ENCODE peak calls at places on chromosomes 5 and 9, in seven cellular contexts. One of them, this sample, is unnamed.
A peak's percentile ranks its signal among the peaks of the same experiment; 100 is the strongest.

GRCh38 chr9:14353222-14354056 is 39.5 kb upstream of the NFIB start:
- DNase-seq in HT-29: peak; percentile 87
- DNase-seq in CD4-positive, alpha-beta memory T cell: peak; percentile 49
- DNase-seq in effector CD8-positive, alpha-beta T cell: peak; percentile 18
- DNase-seq in germinal center: peak; percentile 68
- DNase-seq in NCI-H1092: peak; percentile 87
- DNase-seq in NAMALWA: peak; percentile 81
- DNase-seq in this sample: peak; percentile 78

GRCh38 chr5:132952829-132953228 is 10.6 kb downstream of the AFF4 start:
- DNase-seq in HT-29: no peak
- DNase-seq in CD4-positive, alpha-beta memory T cell: no peak
- DNase-seq in effector CD8-positive, alpha-beta T cell: no peak
- DNase-seq in germinal center: no peak
- DNase-seq in NCI-H1092: no peak
- DNase-seq in NAMALWA: no peak
- DNase-seq in this sample: no peak

GRCh38 chr5:97644896-97645295 is 461.8 kb upstream of the RIOK2 start:
- DNase-seq in HT-29: no peak
- DNase-seq in CD4-positive, alpha-beta memory T cell: no peak
- DNase-seq in effector CD8-positive, alpha-beta T cell: no peak
- DNase-seq in germinal center: no peak
- DNase-seq in NCI-H1092: no peak
- DNase-seq in NAMALWA: no peak
- DNase-seq in this sample: no peak

GRCh38 chr5:143887901-143888648 is 76.1 kb downstream of the HMHB1 start:
- DNase-seq in HT-29: no peak
- DNase-seq in CD4-positive, alpha-beta memory T cell: no peak
- DNase-seq in effector CD8-positive, alpha-beta T cell: no peak
- DNase-seq in germinal center: no peak
- DNase-seq in NCI-H1092: no peak
- DNase-seq in NAMALWA: no peak
- DNase-seq in this sample: no peak

GRCh38 chr9:22813520-22813919 is 366.9 kb downstream of the DMRTA1 start:
- DNase-seq in HT-29: peak; percentile 36
- DNase-seq in CD4-positive, alpha-beta memory T cell: no peak
- DNase-seq in effector CD8-positive, alpha-beta T cell: no peak
- DNase-seq in germinal center: no peak
- DNase-seq in NCI-H1092: peak; percentile 50
- DNase-seq in NAMALWA: peak; percentile 37
- DNase-seq in this sample: no peak

GRCh38 chr5:137582218-137582617 is 83.1 kb upstream of the SPOCK1 start:
- DNase-seq in HT-29: no peak
- DNase-seq in CD4-positive, alpha-beta memory T cell: no peak
- DNase-seq in effector CD8-positive, alpha-beta T cell: no peak
- DNase-seq in germinal center: no peak
- DNase-seq in NCI-H1092: no peak
- DNase-seq in NAMALWA: no peak
- DNase-seq in this sample: no peak

GRCh38 chr9:124054671-124055212 is 43.2 kb downstream of the LHX2 start:
- DNase-seq in HT-29: no peak
- DNase-seq in CD4-positive, alpha-beta memory T cell: no peak
- DNase-seq in effector CD8-positive, alpha-beta T cell: no peak
- DNase-seq in germinal center: no peak
- DNase-seq in NCI-H1092: peak; percentile 41
- DNase-seq in NAMALWA: no peak
- DNase-seq in this sample: peak; percentile 80

GRCh38 chr5:90161399-90161798 is 248.2 kb downstream of the CETN3 start:
- DNase-seq in HT-29: peak; percentile 55
- DNase-seq in CD4-positive, alpha-beta memory T cell: no peak
- DNase-seq in effector CD8-positive, alpha-beta T cell: no peak
- DNase-seq in germinal center: peak; percentile 8
- DNase-seq in NCI-H1092: no peak
- DNase-seq in NAMALWA: peak; percentile 34
- DNase-seq in this sample: peak; percentile 79

GRCh38 chr9:135224286-135224871 is 136.9 kb downstream of the OLFM1 start:
- DNase-seq in HT-29: no peak
- DNase-seq in CD4-positive, alpha-beta memory T cell: no peak
- DNase-seq in effector CD8-positive, alpha-beta T cell: no peak
- DNase-seq in germinal center: no peak
- DNase-seq in NCI-H1092: no peak
- DNase-seq in NAMALWA: no peak
- DNase-seq in this sample: no peak

GRCh38 chr5:84130006-84130580 is 254.6 kb downstream of the EDIL3 start:
- DNase-seq in HT-29: peak; percentile 13
- DNase-seq in CD4-positive, alpha-beta memory T cell: no peak
- DNase-seq in effector CD8-positive, alpha-beta T cell: no peak
- DNase-seq in germinal center: no peak
- DNase-seq in NCI-H1092: no peak
- DNase-seq in NAMALWA: no peak
- DNase-seq in this sample: peak; percentile 97

GRCh38 chr5:68680376-68680775 is 413.4 kb upstream of the SLC30A5 start:
- DNase-seq in HT-29: no peak
- DNase-seq in CD4-positive, alpha-beta memory T cell: no peak
- DNase-seq in effector CD8-positive, alpha-beta T cell: no peak
- DNase-seq in germinal center: no peak
- DNase-seq in NCI-H1092: no peak
- DNase-seq in NAMALWA: no peak
- DNase-seq in this sample: no peak

GRCh38 chr5:119328753-119329602 is 26.8 kb upstream of the TNFAIP8 start:
- DNase-seq in HT-29: no peak
- DNase-seq in CD4-positive, alpha-beta memory T cell: peak; percentile 56
- DNase-seq in effector CD8-positive, alpha-beta T cell: peak; percentile 15
- DNase-seq in germinal center: no peak
- DNase-seq in NCI-H1092: no peak
- DNase-seq in NAMALWA: no peak
- DNase-seq in this sample: no peak

GRCh38 chr9:78089111-78089510 is 57.5 kb upstream of the GNAQ start:
- DNase-seq in HT-29: no peak
- DNase-seq in CD4-positive, alpha-beta memory T cell: no peak
- DNase-seq in effector CD8-positive, alpha-beta T cell: no peak
- DNase-seq in germinal center: no peak
- DNase-seq in NCI-H1092: no peak
- DNase-seq in NAMALWA: no peak
- DNase-seq in this sample: no peak

GRCh38 chr5:1293416-1293996 is 1.4 kb downstream of the TERT start:
- DNase-seq in HT-29: no peak
- DNase-seq in CD4-positive, alpha-beta memory T cell: no peak
- DNase-seq in effector CD8-positive, alpha-beta T cell: no peak
- DNase-seq in germinal center: no peak
- DNase-seq in NCI-H1092: no peak
- DNase-seq in NAMALWA: no peak
- DNase-seq in this sample: no peak

GRCh38 chr5:57117601-57118000 is 56.3 kb upstream of the GPBP1 start:
- DNase-seq in HT-29: peak; percentile 38
- DNase-seq in CD4-positive, alpha-beta memory T cell: peak; percentile 78
- DNase-seq in effector CD8-positive, alpha-beta T cell: no peak
- DNase-seq in germinal center: no peak
- DNase-seq in NCI-H1092: no peak
- DNase-seq in NAMALWA: no peak
- DNase-seq in this sample: no peak

GRCh38 chr5:59206132-59206581 is 623.3 kb downstream of the RAB3C start:
- DNase-seq in HT-29: no peak
- DNase-seq in CD4-positive, alpha-beta memory T cell: no peak
- DNase-seq in effector CD8-positive, alpha-beta T cell: no peak
- DNase-seq in germinal center: no peak
- DNase-seq in NCI-H1092: no peak
- DNase-seq in NAMALWA: no peak
- DNase-seq in this sample: no peak

GRCh38 chr5:74040065-74040551 is 414.1 kb downstream of the ARHGEF28 start:
- DNase-seq in HT-29: no peak
- DNase-seq in CD4-positive, alpha-beta memory T cell: no peak
- DNase-seq in effector CD8-positive, alpha-beta T cell: no peak
- DNase-seq in germinal center: no peak
- DNase-seq in NCI-H1092: no peak
- DNase-seq in NAMALWA: no peak
- DNase-seq in this sample: no peak

GRCh38 chr9:89407070-89407469 is 88.8 kb downstream of the SECISBP2 start:
- DNase-seq in HT-29: no peak
- DNase-seq in CD4-positive, alpha-beta memory T cell: no peak
- DNase-seq in effector CD8-positive, alpha-beta T cell: no peak
- DNase-seq in germinal center: no peak
- DNase-seq in NCI-H1092: no peak
- DNase-seq in NAMALWA: no peak
- DNase-seq in this sample: no peak

GRCh38 chr5:169933624-169934023 is 46.7 kb downstream of the INSYN2B start:
- DNase-seq in HT-29: no peak
- DNase-seq in CD4-positive, alpha-beta memory T cell: no peak
- DNase-seq in effector CD8-positive, alpha-beta T cell: no peak
- DNase-seq in germinal center: no peak
- DNase-seq in NCI-H1092: no peak
- DNase-seq in NAMALWA: no peak
- DNase-seq in this sample: no peak

GRCh38 chr9:91768977-91769916 is 180.8 kb downstream of the ROR2 start:
- DNase-seq in HT-29: no peak
- DNase-seq in CD4-positive, alpha-beta memory T cell: no peak
- DNase-seq in effector CD8-positive, alpha-beta T cell: no peak
- DNase-seq in germinal center: no peak
- DNase-seq in NCI-H1092: no peak
- DNase-seq in NAMALWA: no peak
- DNase-seq in this sample: no peak

GRCh38 chr9:16705121-16705604 is 165.3 kb downstream of the BNC2 start:
- DNase-seq in HT-29: no peak
- DNase-seq in CD4-positive, alpha-beta memory T cell: no peak
- DNase-seq in effector CD8-positive, alpha-beta T cell: no peak
- DNase-seq in germinal center: peak; percentile 2
- DNase-seq in NCI-H1092: no peak
- DNase-seq in NAMALWA: no peak
- DNase-seq in this sample: peak; percentile 66

GRCh38 chr5:164958688-164959087 is 1453.3 kb downstream of the MAT2B start:
- DNase-seq in HT-29: peak; percentile 22
- DNase-seq in CD4-positive, alpha-beta memory T cell: no peak
- DNase-seq in effector CD8-positive, alpha-beta T cell: no peak
- DNase-seq in germinal center: no peak
- DNase-seq in NCI-H1092: no peak
- DNase-seq in NAMALWA: peak; percentile 34
- DNase-seq in this sample: peak; percentile 15

GRCh38 chr9:105007143-105007542 is 79.2 kb upstream of the ABCA1 start:
- DNase-seq in HT-29: no peak
- DNase-seq in CD4-positive, alpha-beta memory T cell: no peak
- DNase-seq in effector CD8-positive, alpha-beta T cell: no peak
- DNase-seq in germinal center: no peak
- DNase-seq in NCI-H1092: no peak
- DNase-seq in NAMALWA: no peak
- DNase-seq in this sample: peak; percentile 88

GRCh38 chr9:131402738-131403492 is 9.0 kb downstream of the PRRC2B start:
- DNase-seq in HT-29: peak; percentile 81
- DNase-seq in CD4-positive, alpha-beta memory T cell: no peak
- DNase-seq in effector CD8-positive, alpha-beta T cell: no peak
- DNase-seq in germinal center: no peak
- DNase-seq in NCI-H1092: peak; percentile 28
- DNase-seq in NAMALWA: peak; percentile 67
- DNase-seq in this sample: peak; percentile 97

GRCh38 chr5:103298557-103298956 is 40.0 kb downstream of the MACIR start:
- DNase-seq in HT-29: no peak
- DNase-seq in CD4-positive, alpha-beta memory T cell: no peak
- DNase-seq in effector CD8-positive, alpha-beta T cell: no peak
- DNase-seq in germinal center: no peak
- DNase-seq in NCI-H1092: no peak
- DNase-seq in NAMALWA: no peak
- DNase-seq in this sample: no peak

GRCh38 chr9:35659340-35659739 is 1.2 kb downstream of the CCDC107 start:
- DNase-seq in HT-29: no peak
- DNase-seq in CD4-positive, alpha-beta memory T cell: no peak
- DNase-seq in effector CD8-positive, alpha-beta T cell: no peak
- DNase-seq in germinal center: no peak
- DNase-seq in NCI-H1092: no peak
- DNase-seq in NAMALWA: no peak
- DNase-seq in this sample: peak; percentile 58

GRCh38 chr9:99052849-99053715 is 51.8 kb upstream of the TGFBR1 start:
- DNase-seq in HT-29: no peak
- DNase-seq in CD4-positive, alpha-beta memory T cell: no peak
- DNase-seq in effector CD8-positive, alpha-beta T cell: no peak
- DNase-seq in germinal center: no peak
- DNase-seq in NCI-H1092: no peak
- DNase-seq in NAMALWA: no peak
- DNase-seq in this sample: no peak

GRCh38 chr9:37559125-37559524 is 17.1 kb downstream of the FBXO10 start:
- DNase-seq in HT-29: no peak
- DNase-seq in CD4-positive, alpha-beta memory T cell: no peak
- DNase-seq in effector CD8-positive, alpha-beta T cell: no peak
- DNase-seq in germinal center: no peak
- DNase-seq in NCI-H1092: no peak
- DNase-seq in NAMALWA: no peak
- DNase-seq in this sample: no peak

GRCh38 chr5:23208959-23209431 is 298.4 kb upstream of the PRDM9 start:
- DNase-seq in HT-29: peak; percentile 80
- DNase-seq in CD4-positive, alpha-beta memory T cell: no peak
- DNase-seq in effector CD8-positive, alpha-beta T cell: no peak
- DNase-seq in germinal center: peak; percentile 6
- DNase-seq in NCI-H1092: peak; percentile 57
- DNase-seq in NAMALWA: peak; percentile 82
- DNase-seq in this sample: peak; percentile 89

GRCh38 chr5:13339022-13339421 is 605.5 kb downstream of the DNAH5 start:
- DNase-seq in HT-29: no peak
- DNase-seq in CD4-positive, alpha-beta memory T cell: no peak
- DNase-seq in effector CD8-positive, alpha-beta T cell: no peak
- DNase-seq in germinal center: no peak
- DNase-seq in NCI-H1092: no peak
- DNase-seq in NAMALWA: no peak
- DNase-seq in this sample: no peak

GRCh38 chr5:136035837-136036236 is 7.0 kb downstream of the TGFBI start:
- DNase-seq in HT-29: no peak
- DNase-seq in CD4-positive, alpha-beta memory T cell: no peak
- DNase-seq in effector CD8-positive, alpha-beta T cell: no peak
- DNase-seq in germinal center: no peak
- DNase-seq in NCI-H1092: no peak
- DNase-seq in NAMALWA: no peak
- DNase-seq in this sample: no peak

GRCh38 chr9:3875371-3876132 is 349.8 kb upstream of the RFX3 start:
- DNase-seq in HT-29: peak; percentile 75
- DNase-seq in CD4-positive, alpha-beta memory T cell: no peak
- DNase-seq in effector CD8-positive, alpha-beta T cell: no peak
- DNase-seq in germinal center: no peak
- DNase-seq in NCI-H1092: no peak
- DNase-seq in NAMALWA: no peak
- DNase-seq in this sample: peak; percentile 21

GRCh38 chr5:160133071-160133917 is 14.0 kb upstream of the PWWP2A start:
- DNase-seq in HT-29: peak; percentile 20
- DNase-seq in CD4-positive, alpha-beta memory T cell: no peak
- DNase-seq in effector CD8-positive, alpha-beta T cell: no peak
- DNase-seq in germinal center: no peak
- DNase-seq in NCI-H1092: no peak
- DNase-seq in NAMALWA: no peak
- DNase-seq in this sample: peak; percentile 3

GRCh38 chr5:128674837-128675446 is 136.9 kb upstream of the FBN2 start:
- DNase-seq in HT-29: peak; percentile 81
- DNase-seq in CD4-positive, alpha-beta memory T cell: peak; percentile 5
- DNase-seq in effector CD8-positive, alpha-beta T cell: no peak
- DNase-seq in germinal center: peak; percentile 28
- DNase-seq in NCI-H1092: no peak
- DNase-seq in NAMALWA: peak; percentile 66
- DNase-seq in this sample: peak; percentile 74

GRCh38 chr9:94904806-94905205 is 178.3 kb downstream of the AOPEP start:
- DNase-seq in HT-29: no peak
- DNase-seq in CD4-positive, alpha-beta memory T cell: no peak
- DNase-seq in effector CD8-positive, alpha-beta T cell: no peak
- DNase-seq in germinal center: no peak
- DNase-seq in NCI-H1092: no peak
- DNase-seq in NAMALWA: no peak
- DNase-seq in this sample: peak; percentile 94

GRCh38 chr5:179230061-179230461 is 115.2 kb downstream of the ADAMTS2 start:
- DNase-seq in HT-29: no peak
- DNase-seq in CD4-positive, alpha-beta memory T cell: no peak
- DNase-seq in effector CD8-positive, alpha-beta T cell: no peak
- DNase-seq in germinal center: no peak
- DNase-seq in NCI-H1092: no peak
- DNase-seq in NAMALWA: no peak
- DNase-seq in this sample: no peak

GRCh38 chr5:5644249-5644648 is 221.8 kb downstream of the ICE1 start:
- DNase-seq in HT-29: no peak
- DNase-seq in CD4-positive, alpha-beta memory T cell: no peak
- DNase-seq in effector CD8-positive, alpha-beta T cell: no peak
- DNase-seq in germinal center: no peak
- DNase-seq in NCI-H1092: no peak
- DNase-seq in NAMALWA: no peak
- DNase-seq in this sample: no peak

GRCh38 chr5:160359816-160360215 is 10.6 kb downstream of the C1QTNF2 start:
- DNase-seq in HT-29: no peak
- DNase-seq in CD4-positive, alpha-beta memory T cell: no peak
- DNase-seq in effector CD8-positive, alpha-beta T cell: no peak
- DNase-seq in germinal center: no peak
- DNase-seq in NCI-H1092: no peak
- DNase-seq in NAMALWA: no peak
- DNase-seq in this sample: peak; percentile 32

This sample was measured in SK-MEL-5.